ENCODE peak calls at places on chromosome 15, in seven cellular contexts. X is mesenchymal stem cell, O is psoas muscle, D is cardiac muscle cell, S is fibroblast of lung, A is right atrium auricular region, E is bronchial epithelial cell. R is an unnamed sample.

GRCh38 chr15:76235186-76235826 is 76.0 kb downstream of the ETFA start:
- DNase-seq in X (peak), O (no peak), D (peak), S (peak), A (no peak), E (peak), R (peak)

GRCh38 chr15:67049351-67050044 is 15.9 kb upstream of the SMAD3 start:
- DNase-seq in X (peak), O (no peak), D (no peak), S (peak), A (no peak), E (peak), R (peak)

GRCh38 chr15:66709884-66710283 is 7.8 kb downstream of the SMAD6 start:
- DNase-seq in X (no peak), O (no peak), D (no peak), S (no peak), A (no peak), E (no peak), R (no peak)

GRCh38 chr15:55937040-55937439 is 56.4 kb downstream of the NEDD4 start:
- DNase-seq in X (peak), O (no peak), D (no peak), S (peak), A (no peak), E (no peak), R (peak)

GRCh38 chr15:36356511-36356910 is 222.9 kb upstream of the CDIN1 start:
- DNase-seq in X (peak), O (no peak), D (no peak), S (no peak), A (no peak), E (no peak), R (peak)

GRCh38 chr15:60384052-60384451 is 13.7 kb downstream of the ANXA2 start:
- DNase-seq in X (no peak), O (no peak), D (no peak), S (peak), A (no peak), E (no peak), R (no peak)

GRCh38 chr15:67035886-67036285 is 29.5 kb upstream of the SMAD3 start:
- DNase-seq in X (no peak), O (no peak), D (no peak), S (peak), A (no peak), E (no peak), R (peak)

GRCh38 chr15:99085413-99086326 is 19.2 kb upstream of the SYNM start:
- DNase-seq in X (peak), O (no peak), D (no peak), S (peak), A (no peak), E (no peak), R (no peak)

GRCh38 chr15:31306426-31307269 is 20.0 kb upstream of the KLF13 start:
- DNase-seq in X (no peak), O (no peak), D (no peak), S (peak), A (peak), E (peak), R (no peak)

GRCh38 chr15:58588096-58588495 is 156.3 kb downstream of the LIPC start:
- DNase-seq in X (no peak), O (no peak), D (no peak), S (no peak), A (no peak), E (no peak), R (no peak)

GRCh38 chr15:68369931-68370767 is 61.8 kb downstream of the ITGA11 start:
- DNase-seq in X (no peak), O (no peak), D (no peak), S (no peak), A (no peak), E (no peak), R (no peak)
- H3K4me3 ChIP-seq in X (no peak), O (no peak), D (no peak), S (no peak), A (no peak), E (no peak), R (no peak)

GRCh38 chr15:50182233-50183013 is 427 bp downstream of the SLC27A2 start:
- DNase-seq in X (peak), O (no peak), D (peak), S (peak), A (no peak), E (no peak), R (peak)

GRCh38 chr15:50181206-50181982 is 602 bp upstream of the SLC27A2 start:
- DNase-seq in X (no peak), O (no peak), D (no peak), S (no peak), A (no peak), E (no peak), R (no peak)

GRCh38 chr15:50181983-50182232 is at the start of gene SLC27A2:
- DNase-seq in X (no peak), O (no peak), D (no peak), S (no peak), A (no peak), E (no peak), R (peak)

GRCh38 chr15:50184863-50185504 is 3.0 kb downstream of the SLC27A2 start:
- DNase-seq in X (no peak), O (no peak), D (no peak), S (no peak), A (no peak), E (no peak), R (no peak)

DNA sequence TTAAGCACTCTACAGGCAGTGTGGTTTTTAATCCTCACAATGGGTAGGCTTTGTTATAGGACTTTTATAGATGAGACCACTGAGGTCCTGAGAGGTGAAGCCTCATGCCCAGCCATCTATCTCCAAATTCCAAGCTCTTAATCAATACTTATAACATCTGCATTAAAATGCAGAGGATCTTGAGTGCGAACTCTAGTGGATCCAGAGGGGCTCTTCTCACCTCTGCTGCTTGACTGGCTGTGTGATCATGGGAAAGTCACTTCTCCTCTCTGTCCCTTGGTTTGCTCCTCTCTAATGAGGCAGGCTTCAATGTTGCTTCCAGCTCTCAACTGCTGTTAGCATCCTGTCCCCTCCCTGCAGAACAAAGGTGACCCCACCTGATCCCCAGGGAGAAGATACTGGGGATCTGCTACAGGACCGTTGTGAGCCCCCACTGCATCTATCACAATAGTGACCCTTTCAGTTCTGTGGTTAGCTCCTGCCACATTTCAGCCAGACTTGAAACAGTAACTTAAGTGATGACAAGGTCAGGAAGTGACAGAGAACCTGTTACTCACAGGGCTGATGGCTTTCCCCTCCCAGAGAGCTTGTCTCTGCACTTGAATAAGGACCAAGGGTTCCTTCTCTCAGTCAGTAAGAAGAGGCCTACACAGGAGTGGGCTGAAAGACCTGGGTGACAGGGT is 1.3 kb downstream of the SLC27A2 start:
- DNase-seq in X (no peak), O (no peak), D (peak), S (no peak), A (no peak), E (no peak), R (no peak)
- H3K4me3 ChIP-seq in X (no peak), O (peak), D (no peak), S (no peak), A (no peak), E (peak), R (no peak)

GRCh38 chr15:71115567-71116351 is 488 bp downstream of the THSD4 start:
- DNase-seq in X (peak), O (peak), D (peak), S (peak), A (no peak), E (peak), R (peak)
- H3K4me3 ChIP-seq in X (peak), O (peak), D (peak), S (peak), A (peak), E (peak), R (peak)

GRCh38 chr15:62582580-62582979 is 417.5 kb upstream of the C2CD4B start:
- DNase-seq in X (no peak), O (no peak), D (no peak), S (no peak), A (no peak), E (no peak), R (no peak)

GRCh38 chr15:62579842-62580241 is 414.8 kb upstream of the C2CD4B start:
- DNase-seq in X (no peak), O (no peak), D (no peak), S (no peak), A (no peak), E (no peak), R (no peak)

GRCh38 chr15:62588930-62589655 is 424.0 kb upstream of the C2CD4B start:
- DNase-seq in X (peak), O (no peak), D (no peak), S (peak), A (no peak), E (no peak), R (peak)

GRCh38 chr15:62578960-62579359 is 413.9 kb upstream of the C2CD4B start:
- DNase-seq in X (no peak), O (no peak), D (no peak), S (no peak), A (no peak), E (no peak), R (no peak)

GRCh38 chr15:62584301-62585235 is 419.5 kb upstream of the C2CD4B start:
- DNase-seq in X (no peak), O (no peak), D (no peak), S (no peak), A (no peak), E (no peak), R (no peak)
- H3K4me3 ChIP-seq in X (no peak), O (no peak), D (no peak), S (no peak), A (no peak), E (no peak), R (no peak)

GRCh38 chr15:45197512-45197911 is 9.7 kb upstream of the SHF start:
- DNase-seq in X (no peak), O (no peak), D (no peak), S (no peak), A (no peak), E (peak), R (no peak)
- H3K4me3 ChIP-seq in X (no peak), O (peak), D (peak), S (no peak), A (no peak), E (no peak), R (no peak)